ENCODE peak calls at places on chromosome 13, in seven cellular contexts. One of them, this sample, is unnamed.

GRCh38 chr13:70568571-70568970 is 460.3 kb upstream of the KLHL1 start:
- DNase-seq in progenitor cell of endocrine pancreas: no peak
- DNase-seq in RWPE1: peak; percentile 25
- DNase-seq in neural progenitor cell: peak; percentile 53
- DNase-seq in stomach: no peak
- DNase-seq in mucosa of descending colon: no peak
- DNase-seq in gastrocnemius medialis: no peak
- DNase-seq in this sample: peak; percentile 54

GRCh38 chr13:36745436-36745835 is 71.6 kb downstream of the SERTM1 start:
- DNase-seq in progenitor cell of endocrine pancreas: no peak
- DNase-seq in RWPE1: no peak
- DNase-seq in neural progenitor cell: no peak
- DNase-seq in stomach: no peak
- DNase-seq in mucosa of descending colon: no peak
- DNase-seq in gastrocnemius medialis: no peak
- DNase-seq in this sample: no peak

GRCh38 chr13:106561551-106562170 is 6.3 kb downstream of the ARGLU1 start:
- DNase-seq in progenitor cell of endocrine pancreas: no peak
- DNase-seq in RWPE1: no peak
- DNase-seq in neural progenitor cell: peak; percentile 55
- DNase-seq in stomach: no peak
- DNase-seq in mucosa of descending colon: no peak
- DNase-seq in gastrocnemius medialis: no peak
- DNase-seq in this sample: no peak

GRCh38 chr13:48770372-48770771 is 116.6 kb downstream of the CYSLTR2 start:
- DNase-seq in progenitor cell of endocrine pancreas: no peak
- DNase-seq in RWPE1: no peak
- DNase-seq in neural progenitor cell: no peak
- DNase-seq in stomach: no peak
- DNase-seq in mucosa of descending colon: no peak
- DNase-seq in gastrocnemius medialis: no peak
- DNase-seq in this sample: no peak

GRCh38 chr13:48448285-48448962 is 35.5 kb upstream of the LPAR6 start:
- DNase-seq in progenitor cell of endocrine pancreas: no peak
- DNase-seq in RWPE1: no peak
- DNase-seq in neural progenitor cell: no peak
- DNase-seq in stomach: no peak
- DNase-seq in mucosa of descending colon: no peak
- DNase-seq in gastrocnemius medialis: no peak
- DNase-seq in this sample: peak; percentile 4

GRCh38 chr13:66994498-66995365 is 235.4 kb downstream of the PCDH9 start:
- DNase-seq in progenitor cell of endocrine pancreas: no peak
- DNase-seq in RWPE1: no peak
- DNase-seq in neural progenitor cell: no peak
- DNase-seq in stomach: no peak
- DNase-seq in mucosa of descending colon: no peak
- DNase-seq in gastrocnemius medialis: no peak
- DNase-seq in this sample: no peak

GRCh38 chr13:92640936-92641335 is 585.7 kb upstream of the GPC6 start:
- DNase-seq in progenitor cell of endocrine pancreas: no peak
- DNase-seq in RWPE1: no peak
- DNase-seq in neural progenitor cell: no peak
- DNase-seq in stomach: no peak
- DNase-seq in mucosa of descending colon: no peak
- DNase-seq in gastrocnemius medialis: no peak
- DNase-seq in this sample: no peak

GRCh38 chr13:67062160-67062559 is 168.0 kb downstream of the PCDH9 start:
- DNase-seq in progenitor cell of endocrine pancreas: no peak
- DNase-seq in RWPE1: no peak
- DNase-seq in neural progenitor cell: no peak
- DNase-seq in stomach: no peak
- DNase-seq in mucosa of descending colon: no peak
- DNase-seq in gastrocnemius medialis: no peak
- DNase-seq in this sample: no peak

GRCh38 chr13:45601680-45602079 is 13.9 kb downstream of the ERICH6B start:
- DNase-seq in progenitor cell of endocrine pancreas: no peak
- DNase-seq in RWPE1: no peak
- DNase-seq in neural progenitor cell: no peak
- DNase-seq in stomach: no peak
- DNase-seq in mucosa of descending colon: no peak
- DNase-seq in gastrocnemius medialis: no peak
- DNase-seq in this sample: no peak
- TF ChIP-seq CTCF in progenitor cell of endocrine pancreas: no peak
- TF ChIP-seq CTCF in RWPE1: no peak
- TF ChIP-seq CTCF in neural progenitor cell: no peak
- TF ChIP-seq CTCF in stomach: no peak
- TF ChIP-seq CTCF in mucosa of descending colon: no peak
- TF ChIP-seq CTCF in gastrocnemius medialis: no peak
- TF ChIP-seq CTCF in this sample: no peak

GRCh38 chr13:30115257-30115600 is 192.1 kb downstream of the KATNAL1 start:
- DNase-seq in progenitor cell of endocrine pancreas: no peak
- DNase-seq in RWPE1: no peak
- DNase-seq in neural progenitor cell: no peak
- DNase-seq in stomach: no peak
- DNase-seq in mucosa of descending colon: no peak
- DNase-seq in gastrocnemius medialis: no peak
- DNase-seq in this sample: no peak
- TF ChIP-seq CTCF in progenitor cell of endocrine pancreas: no peak
- TF ChIP-seq CTCF in RWPE1: peak; percentile 55
- TF ChIP-seq CTCF in neural progenitor cell: no peak
- TF ChIP-seq CTCF in stomach: no peak
- TF ChIP-seq CTCF in mucosa of descending colon: no peak
- TF ChIP-seq CTCF in gastrocnemius medialis: peak; percentile 7
- TF ChIP-seq CTCF in this sample: no peak

DNA sequence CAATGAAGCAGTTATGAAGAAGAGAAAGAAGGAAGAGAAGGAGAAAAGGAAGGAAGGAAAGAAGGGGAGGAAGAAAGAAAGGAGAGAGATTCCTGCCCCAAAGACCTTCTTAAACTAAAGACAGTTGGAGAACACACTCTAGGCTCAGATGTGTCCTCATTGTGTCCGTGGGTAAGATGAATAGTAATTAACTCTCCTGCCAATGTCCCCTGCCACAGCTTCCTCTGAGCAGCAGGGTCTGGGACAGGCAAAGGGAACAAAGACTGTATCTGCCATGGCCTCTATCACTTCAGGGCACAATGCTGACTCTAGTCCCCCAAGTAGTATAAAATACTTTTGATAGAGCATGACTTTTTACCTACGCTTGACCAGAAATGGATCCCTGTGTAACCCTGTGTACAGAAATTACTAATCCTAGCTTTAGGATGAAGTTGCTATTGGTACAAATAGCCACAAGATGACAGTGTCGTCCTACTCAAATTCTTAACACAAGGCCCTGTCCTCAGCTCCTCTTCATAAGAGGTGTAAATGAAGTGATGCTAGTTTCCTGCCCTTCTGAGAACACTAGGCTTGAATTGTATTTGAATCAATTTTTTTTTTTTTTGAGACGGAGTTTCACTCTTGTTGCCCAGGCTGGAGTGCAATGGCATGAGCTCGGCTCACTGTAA is 186.2 kb upstream of the GPR12 start:
- DNase-seq in progenitor cell of endocrine pancreas: no peak
- DNase-seq in RWPE1: peak; percentile 49
- DNase-seq in neural progenitor cell: peak; percentile 75
- DNase-seq in stomach: no peak
- DNase-seq in mucosa of descending colon: no peak
- DNase-seq in gastrocnemius medialis: no peak
- DNase-seq in this sample: peak; percentile 59
- TF ChIP-seq CTCF in progenitor cell of endocrine pancreas: peak; percentile 81
- TF ChIP-seq CTCF in RWPE1: peak; percentile 74
- TF ChIP-seq CTCF in neural progenitor cell: peak; percentile 84
- TF ChIP-seq CTCF in stomach: peak; percentile 60
- TF ChIP-seq CTCF in mucosa of descending colon: peak; percentile 64
- TF ChIP-seq CTCF in gastrocnemius medialis: peak; percentile 38
- TF ChIP-seq CTCF in this sample: peak; percentile 74

GRCh38 chr13:26037302-26037701 is 14.5 kb downstream of the SHISA2 start:
- DNase-seq in progenitor cell of endocrine pancreas: no peak
- DNase-seq in RWPE1: no peak
- DNase-seq in neural progenitor cell: peak; percentile 84
- DNase-seq in stomach: no peak
- DNase-seq in mucosa of descending colon: no peak
- DNase-seq in gastrocnemius medialis: no peak
- DNase-seq in this sample: peak; percentile 49
- TF ChIP-seq CTCF in progenitor cell of endocrine pancreas: peak; percentile 55
- TF ChIP-seq CTCF in RWPE1: peak; percentile 9
- TF ChIP-seq CTCF in neural progenitor cell: peak; percentile 80
- TF ChIP-seq CTCF in stomach: no peak
- TF ChIP-seq CTCF in mucosa of descending colon: no peak
- TF ChIP-seq CTCF in gastrocnemius medialis: peak; percentile 54
- TF ChIP-seq CTCF in this sample: peak; percentile 33

GRCh38 chr13:34776390-34776981 is 165.6 kb upstream of the NBEA start:
- DNase-seq in progenitor cell of endocrine pancreas: no peak
- DNase-seq in RWPE1: no peak
- DNase-seq in neural progenitor cell: no peak
- DNase-seq in stomach: no peak
- DNase-seq in mucosa of descending colon: no peak
- DNase-seq in gastrocnemius medialis: no peak
- DNase-seq in this sample: no peak
- TF ChIP-seq CTCF in progenitor cell of endocrine pancreas: no peak
- TF ChIP-seq CTCF in RWPE1: no peak
- TF ChIP-seq CTCF in neural progenitor cell: no peak
- TF ChIP-seq CTCF in stomach: no peak
- TF ChIP-seq CTCF in mucosa of descending colon: no peak
- TF ChIP-seq CTCF in gastrocnemius medialis: no peak
- TF ChIP-seq CTCF in this sample: no peak

DNA sequence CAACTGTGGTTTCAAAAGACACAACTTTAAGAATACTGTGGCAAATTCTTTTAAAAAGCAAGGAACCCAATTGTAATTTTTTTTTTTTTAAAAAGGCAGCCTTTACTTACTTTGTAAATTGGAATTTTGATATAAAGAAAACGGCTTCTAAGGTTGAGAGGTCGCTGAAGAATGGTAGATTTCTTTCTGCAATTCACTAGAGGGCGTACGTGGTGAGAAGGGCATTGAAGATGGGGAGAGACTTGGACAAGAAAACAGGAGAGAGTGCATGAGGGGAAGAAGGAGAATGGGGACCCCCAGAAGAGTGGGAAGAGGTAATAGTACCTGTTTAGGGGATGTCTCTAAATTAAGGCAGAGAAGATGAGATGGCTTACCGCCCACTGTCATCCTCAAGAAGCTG is 33.5 kb upstream of the PABPC3 start:
- DNase-seq in progenitor cell of endocrine pancreas: no peak
- DNase-seq in RWPE1: no peak
- DNase-seq in neural progenitor cell: no peak
- DNase-seq in stomach: no peak
- DNase-seq in mucosa of descending colon: no peak
- DNase-seq in gastrocnemius medialis: no peak
- DNase-seq in this sample: no peak
- TF ChIP-seq CTCF in progenitor cell of endocrine pancreas: no peak
- TF ChIP-seq CTCF in RWPE1: no peak
- TF ChIP-seq CTCF in neural progenitor cell: no peak
- TF ChIP-seq CTCF in stomach: no peak
- TF ChIP-seq CTCF in mucosa of descending colon: no peak
- TF ChIP-seq CTCF in gastrocnemius medialis: no peak
- TF ChIP-seq CTCF in this sample: no peak

GRCh38 chr13:28658796-28659610 is at the start of gene POMP:
- DNase-seq in progenitor cell of endocrine pancreas: peak; percentile 74
- DNase-seq in RWPE1: peak; percentile 87
- DNase-seq in neural progenitor cell: peak; percentile 89
- DNase-seq in stomach: peak; percentile 93
- DNase-seq in mucosa of descending colon: peak; percentile 95
- DNase-seq in gastrocnemius medialis: peak; percentile 86
- DNase-seq in this sample: peak; percentile 94

GRCh38 chr13:28655566-28655965 is 3.4 kb upstream of the POMP start:
- DNase-seq in progenitor cell of endocrine pancreas: no peak
- DNase-seq in RWPE1: no peak
- DNase-seq in neural progenitor cell: no peak
- DNase-seq in stomach: no peak
- DNase-seq in mucosa of descending colon: no peak
- DNase-seq in gastrocnemius medialis: no peak
- DNase-seq in this sample: peak; percentile 28

GRCh38 chr13:28658539-28658795 is 463 bp upstream of the POMP start:
- DNase-seq in progenitor cell of endocrine pancreas: no peak
- DNase-seq in RWPE1: no peak
- DNase-seq in neural progenitor cell: no peak
- DNase-seq in stomach: no peak
- DNase-seq in mucosa of descending colon: no peak
- DNase-seq in gastrocnemius medialis: no peak
- DNase-seq in this sample: no peak

GRCh38 chr13:28659611-28659970 is 661 bp downstream of the POMP start:
- DNase-seq in progenitor cell of endocrine pancreas: no peak
- DNase-seq in RWPE1: peak; percentile 36
- DNase-seq in neural progenitor cell: no peak
- DNase-seq in stomach: no peak
- DNase-seq in mucosa of descending colon: no peak
- DNase-seq in gastrocnemius medialis: no peak
- DNase-seq in this sample: peak; percentile 40

GRCh38 chr13:28657784-28658538 is 969 bp upstream of the POMP start:
- DNase-seq in progenitor cell of endocrine pancreas: no peak
- DNase-seq in RWPE1: no peak
- DNase-seq in neural progenitor cell: peak; percentile 15
- DNase-seq in stomach: no peak
- DNase-seq in mucosa of descending colon: no peak
- DNase-seq in gastrocnemius medialis: no peak
- DNase-seq in this sample: no peak
- TF ChIP-seq CTCF in progenitor cell of endocrine pancreas: no peak
- TF ChIP-seq CTCF in RWPE1: no peak
- TF ChIP-seq CTCF in neural progenitor cell: no peak
- TF ChIP-seq CTCF in stomach: no peak
- TF ChIP-seq CTCF in mucosa of descending colon: no peak
- TF ChIP-seq CTCF in gastrocnemius medialis: no peak
- TF ChIP-seq CTCF in this sample: no peak

DNA sequence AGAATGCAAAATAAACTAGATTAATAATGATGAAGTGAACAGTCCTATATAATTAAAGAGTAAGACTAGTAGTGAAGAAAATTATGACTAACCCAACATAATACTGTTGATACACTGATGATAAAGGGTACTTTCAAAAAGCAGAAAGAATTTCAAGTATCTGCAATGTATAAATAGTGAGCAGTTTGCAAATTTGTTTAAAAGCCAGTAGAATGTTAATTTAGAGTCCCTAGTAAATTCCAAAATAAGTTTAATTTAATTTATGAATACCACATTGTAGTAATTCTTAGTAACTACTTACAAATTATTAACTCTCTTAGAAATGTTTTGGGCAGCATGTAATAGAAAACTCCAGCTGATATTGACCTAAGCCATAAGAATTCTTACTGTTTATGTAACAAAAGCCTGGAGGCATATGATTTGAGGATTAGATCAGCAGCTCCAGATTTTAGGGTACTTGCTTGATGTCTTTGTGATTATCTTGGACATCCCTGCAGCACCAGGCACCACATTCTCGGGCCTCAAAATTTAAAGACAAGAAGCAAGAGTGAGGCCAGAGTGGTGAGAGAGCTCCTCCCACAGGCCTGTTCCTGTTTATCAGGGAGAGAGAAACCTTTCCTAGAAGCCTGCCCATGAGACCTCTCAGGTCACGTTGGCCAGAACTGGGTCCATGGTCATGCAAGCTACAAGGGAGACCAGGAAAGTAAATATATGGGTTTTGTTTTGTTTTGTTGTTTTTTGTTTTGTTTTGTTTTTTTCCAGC is 67.6 kb upstream of the TDRD3 start:
- DNase-seq in progenitor cell of endocrine pancreas: peak; percentile 25
- DNase-seq in RWPE1: peak; percentile 22
- DNase-seq in neural progenitor cell: peak; percentile 77
- DNase-seq in stomach: peak; percentile 34
- DNase-seq in mucosa of descending colon: no peak
- DNase-seq in gastrocnemius medialis: no peak
- DNase-seq in this sample: peak; percentile 53
- TF ChIP-seq CTCF in progenitor cell of endocrine pancreas: peak; percentile 66
- TF ChIP-seq CTCF in RWPE1: peak; percentile 37
- TF ChIP-seq CTCF in neural progenitor cell: peak; percentile 80
- TF ChIP-seq CTCF in stomach: no peak
- TF ChIP-seq CTCF in mucosa of descending colon: no peak
- TF ChIP-seq CTCF in gastrocnemius medialis: no peak
- TF ChIP-seq CTCF in this sample: peak; percentile 62

GRCh38 chr13:50387124-50387581 is 371.9 kb downstream of the KCNRG start:
- DNase-seq in progenitor cell of endocrine pancreas: no peak
- DNase-seq in RWPE1: no peak
- DNase-seq in neural progenitor cell: peak; percentile 75
- DNase-seq in stomach: peak; percentile 40
- DNase-seq in mucosa of descending colon: peak; percentile 56
- DNase-seq in gastrocnemius medialis: peak; percentile 76
- DNase-seq in this sample: no peak
- TF ChIP-seq CTCF in progenitor cell of endocrine pancreas: peak; percentile 35
- TF ChIP-seq CTCF in RWPE1: no peak
- TF ChIP-seq CTCF in neural progenitor cell: peak; percentile 48
- TF ChIP-seq CTCF in stomach: no peak
- TF ChIP-seq CTCF in mucosa of descending colon: no peak
- TF ChIP-seq CTCF in gastrocnemius medialis: no peak
- TF ChIP-seq CTCF in this sample: no peak